ENCODE peak calls at places on chromosomes 11 and 22, in seven cellular contexts. L, N, M, W, I, G and U are unnamed samples.

GRCh38 chr22:32583074-32583677 is 108.6 kb downstream of the FBXO7 start:
- DNase-seq in L (no peak), G (no peak), W (no peak), M (no peak), N (no peak), I (no peak), U (peak; percentile 16)

GRCh38 chr11:17887779-17888178 is 125.1 kb downstream of the SERGEF start:
- DNase-seq in L (no peak), W (no peak), M (peak; percentile 80), N (peak; percentile 58), G (no peak), I (no peak), U (no peak)

GRCh38 chr22:31739795-31740201 is 10.1 kb downstream of the PRR14L start:
- DNase-seq in L (no peak), W (no peak), G (no peak), I (no peak), N (no peak), M (no peak), U (no peak)

GRCh38 chr11:115665345-115665901 is 161.2 kb upstream of the CADM1 start:
- DNase-seq in M (peak; percentile 74), I (no peak), L (no peak), W (no peak), N (no peak), G (no peak), U (no peak)

GRCh38 chr11:29019960-29020683 is 911.9 kb downstream of the METTL15 start:
- DNase-seq in G (peak; percentile 45), W (no peak), L (no peak), I (no peak), N (peak; percentile 19), M (peak; percentile 63), U (peak; percentile 38)

GRCh38 chr11:125777309-125777708 is 1.3 kb downstream of the PATE2 start:
- DNase-seq in N (no peak), I (no peak), W (no peak), L (no peak), M (no peak), G (peak; percentile 74), U (no peak)

GRCh38 chr22:29167032-29167911 is 38.4 kb upstream of the EMID1 start:
- DNase-seq in M (peak; percentile 30), L (peak; percentile 62), N (no peak), W (no peak), G (no peak), I (no peak), U (no peak)

GRCh38 chr22:46528121-46528610 is 9.3 kb downstream of the CELSR1 start:
- DNase-seq in N (no peak), L (no peak), W (no peak), I (peak; percentile 99), M (peak; percentile 62), G (peak; percentile 89), U (peak; percentile 69)

GRCh38 chr11:58934945-58935513 is 4.3 kb upstream of the GLYATL1 start:
- DNase-seq in N (no peak), L (no peak), G (no peak), M (no peak), I (no peak), W (no peak), U (no peak)

GRCh38 chr11:45285931-45286632 is at the start of gene SYT13:
- DNase-seq in N (peak; percentile 89), L (no peak), G (no peak), M (peak; percentile 94), I (no peak), W (peak; percentile 66), U (peak; percentile 87)

GRCh38 chr11:117828641-117829368 is 4.3 kb upstream of the FXYD2 start:
- DNase-seq in W (peak; percentile 51), G (peak; percentile 80), N (no peak), I (no peak), L (peak; percentile 84), M (peak; percentile 65), U (peak; percentile 71)

GRCh38 chr11:6245536-6245935 is 6.6 kb downstream of the CNGA4 start:
- DNase-seq in W (no peak), L (no peak), N (no peak), I (no peak), G (no peak), M (no peak), U (no peak)

GRCh38 chr11:95359756-95360155 is 128.8 kb upstream of the SESN3 start:
- DNase-seq in G (no peak), N (no peak), W (no peak), M (no peak), L (no peak), I (no peak), U (no peak)

GRCh38 chr11:47511927-47512326 is 41.0 kb downstream of the CELF1 start:
- DNase-seq in I (no peak), G (no peak), W (no peak), L (no peak), M (no peak), N (no peak), U (no peak)

GRCh38 chr11:36033082-36033751 is 89.4 kb downstream of the LDLRAD3 start:
- DNase-seq in I (no peak), M (peak; percentile 61), L (no peak), G (no peak), N (no peak), W (no peak), U (no peak)

DNA sequence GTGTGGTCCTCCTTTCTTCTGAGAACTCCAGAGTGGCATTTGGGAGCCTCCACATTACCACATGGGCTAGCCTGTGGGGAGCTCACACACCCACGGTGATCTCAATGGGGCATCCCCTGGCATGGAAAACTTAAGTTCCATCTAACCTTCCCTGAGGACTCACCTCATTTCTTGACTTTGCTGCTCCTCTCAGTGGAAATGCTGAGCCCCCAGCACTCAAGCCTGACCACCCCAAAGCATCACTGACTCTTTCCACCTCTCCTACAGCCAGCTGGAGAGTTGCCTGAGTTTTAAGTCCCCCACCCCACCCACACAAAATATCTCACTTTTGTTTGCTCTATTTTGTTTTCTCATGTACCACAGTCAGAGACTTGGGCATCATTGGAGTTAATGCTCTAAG is 23.8 kb upstream of the PARVA start:
- DNase-seq in N (no peak), M (no peak), I (no peak), G (no peak), W (no peak), L (no peak), U (no peak)
- TF ChIP-seq CTCF in N (no peak), M (no peak), I (no peak), G (no peak), W (no peak), L (no peak), U (no peak)

GRCh38 chr22:41619979-41620645 is 731 bp downstream of the DESI1 start:
- DNase-seq in M (peak; percentile 86), G (no peak), N (peak; percentile 54), W (peak; percentile 44), L (no peak), I (peak; percentile 58), U (peak; percentile 51)
- TF ChIP-seq CTCF in M (peak; percentile 27), G (no peak), N (no peak), W (no peak), L (no peak), I (no peak), U (no peak)

GRCh38 chr11:61969391-61969758 is 1.9 kb upstream of the FTH1 start:
- DNase-seq in N (no peak), I (no peak), G (no peak), L (no peak), W (peak; percentile 4), M (no peak), U (no peak)

GRCh38 chr11:61967177-61967923 is at the start of gene FTH1:
- DNase-seq in L (peak; percentile 95), I (peak; percentile 79), N (peak; percentile 85), G (peak; percentile 66), W (peak; percentile 90), M (peak; percentile 95), U (peak; percentile 92)

GRCh38 chr11:61969838-61970452 is 2.5 kb upstream of the FTH1 start:
- DNase-seq in N (no peak), L (no peak), M (no peak), G (peak; percentile 79), W (no peak), I (peak; percentile 89), U (no peak)

GRCh38 chr11:61967924-61968757 is 707 bp upstream of the FTH1 start:
- DNase-seq in N (peak; percentile 32), L (no peak), W (peak; percentile 65), I (peak; percentile 38), G (no peak), M (peak; percentile 79), U (peak; percentile 41)

DNA sequence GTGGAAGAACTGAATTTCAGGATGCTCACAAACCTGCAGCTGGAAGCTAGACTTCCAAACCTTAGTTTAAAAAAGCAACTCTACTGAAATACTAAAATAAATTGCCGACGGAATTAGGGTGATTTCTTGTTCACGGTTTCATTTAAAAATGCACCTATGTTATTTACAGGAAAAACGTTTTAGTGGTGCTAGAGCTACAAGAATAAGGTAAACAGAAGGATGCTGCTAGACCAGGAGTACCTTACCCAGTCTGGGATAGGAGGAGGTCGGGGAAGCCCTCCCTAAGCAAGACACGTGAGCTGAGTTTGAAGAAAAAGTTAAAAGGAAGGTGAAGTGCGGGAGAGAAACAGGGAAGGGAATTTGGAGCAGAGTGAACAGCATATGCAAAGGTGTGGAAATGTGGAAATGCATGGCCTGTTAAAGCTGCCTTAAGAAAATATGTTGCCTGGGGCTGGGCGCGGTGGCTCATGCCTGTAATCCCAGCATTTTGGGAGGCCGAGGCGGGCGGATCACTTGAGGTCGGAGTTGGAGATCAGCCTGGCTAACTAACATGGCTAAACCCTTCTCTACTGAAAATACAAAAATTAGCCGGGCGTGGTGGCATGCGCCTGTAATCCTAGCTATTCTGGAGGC is 1.4 kb upstream of the FTH1 start:
- DNase-seq in M (no peak), G (no peak), N (no peak), L (no peak), W (peak; percentile 13), I (peak; percentile 47), U (no peak)
- TF ChIP-seq CTCF in M (no peak), G (no peak), N (no peak), L (no peak), W (no peak), I (no peak), U (no peak)

GRCh38 chr11:85811624-85812023 is 683 bp upstream of the SYTL2 start:
- DNase-seq in W (no peak), N (no peak), L (no peak), M (peak; percentile 52), G (no peak), I (no peak), U (no peak)

GRCh38 chr11:85809191-85809590 is 1.8 kb downstream of the SYTL2 start:
- DNase-seq in I (no peak), W (no peak), L (no peak), M (no peak), N (no peak), G (no peak), U (no peak)

GRCh38 chr11:85810521-85810870 is 445 bp downstream of the SYTL2 start:
- DNase-seq in W (no peak), N (peak; percentile 23), M (peak; percentile 61), I (no peak), G (no peak), L (no peak), U (no peak)

GRCh38 chr11:85810871-85811611 is at the start of gene SYTL2:
- DNase-seq in N (peak; percentile 81), W (peak; percentile 74), G (peak; percentile 33), M (peak; percentile 93), L (peak; percentile 78), I (peak; percentile 73), U (peak; percentile 75)

GRCh38 chr11:85809881-85810280 is 1.1 kb downstream of the SYTL2 start:
- DNase-seq in L (no peak), I (peak; percentile 60), G (no peak), N (peak; percentile 45), W (no peak), M (peak; percentile 76), U (peak; percentile 24)
- TF ChIP-seq CTCF in L (no peak), I (no peak), G (no peak), N (no peak), W (no peak), M (peak; percentile 58), U (peak; percentile 24)

GRCh38 chr11:62607729-62608128 is 4.8 kb downstream of the EML3 start:
- DNase-seq in N (no peak), G (no peak), L (no peak), M (no peak), W (no peak), I (no peak), U (no peak)
- TF ChIP-seq CTCF in N (no peak), G (no peak), L (no peak), M (no peak), W (no peak), I (no peak), U (no peak)